ENCODE peak calls at places on chromosome 14, in ten cellular contexts. N is sigmoid colon, Q is transverse colon, M is fibroblast of pulmonary artery, E is breast epithelium, I is astrocyte of the cerebellum, H is astrocyte of the spinal cord, K is GM12865, B is fibroblast of mammary gland, X is AG10803. V is an unnamed sample.

GRCh38 chr14:24353551-24354529 is 14.0 kb upstream of the RIPK3 start:
- DNase-seq in M (peak), I (no peak), X (peak), K (no peak), N (no peak), Q (peak), H (no peak), B (peak), E (no peak), V (peak)

GRCh38 chr14:76946753-76947077 is 81.8 kb downstream of the IRF2BPL start:
- DNase-seq in H (no peak), I (no peak), M (no peak), N (no peak), K (no peak), E (no peak), X (no peak), B (no peak), Q (no peak), V (no peak)

GRCh38 chr14:85380891-85381290 is 149.1 kb upstream of the FLRT2 start:
- DNase-seq in I (no peak), N (no peak), M (no peak), B (peak), Q (no peak), H (peak), E (no peak), K (no peak), X (peak), V (peak)

GRCh38 chr14:99309220-99309766 is 37.3 kb upstream of the BCL11B start:
- DNase-seq in N (no peak), Q (no peak), I (no peak), K (no peak), B (no peak), X (no peak), M (no peak), H (no peak), E (no peak), V (no peak)

GRCh38 chr14:77320238-77320935 is at the start of gene POMT2:
- DNase-seq in M (peak), B (peak), X (peak), Q (peak), E (peak), K (peak), N (peak), H (peak), I (peak), V (peak)

GRCh38 chr14:42527141-42527540 is 920.5 kb downstream of the LRFN5 start:
- DNase-seq in X (no peak), Q (no peak), I (no peak), N (no peak), H (no peak), B (no peak), M (no peak), E (no peak), K (no peak), V (no peak)

GRCh38 chr14:83463500-83464098 is 1929.9 kb upstream of the SEL1L start:
- DNase-seq in M (peak), K (peak), Q (no peak), B (peak), E (no peak), I (peak), N (no peak), X (peak), H (peak), V (peak)

GRCh38 chr14:23160924-23161522 is 22.4 kb downstream of the SLC7A8 start:
- DNase-seq in I (peak), M (peak), B (peak), N (no peak), H (peak), E (peak), K (no peak), Q (peak), X (peak), V (peak)

GRCh38 chr14:47917344-47917954 is 242.0 kb upstream of the MDGA2 start:
- DNase-seq in E (no peak), N (no peak), H (peak), B (peak), K (peak), X (no peak), Q (no peak), M (peak), I (peak), V (peak)

GRCh38 chr14:100153560-100153959 is 5.9 kb downstream of the DEGS2 start:
- DNase-seq in H (no peak), M (no peak), X (no peak), E (no peak), I (no peak), K (no peak), B (no peak), N (no peak), Q (no peak), V (no peak)

GRCh38 chr14:75223664-75224154 is 47.3 kb upstream of the TMED10 start:
- DNase-seq in N (peak), K (peak), E (no peak), H (peak), X (peak), I (no peak), B (no peak), M (no peak), Q (peak), V (no peak)

GRCh38 chr14:72776701-72777255 is 117.1 kb downstream of the DPF3 start:
- DNase-seq in N (no peak), M (no peak), X (no peak), H (no peak), Q (peak), B (no peak), I (no peak), K (peak), E (no peak), V (no peak)

GRCh38 chr14:99819514-99819913 is 26.3 kb downstream of the EML1 start:
- DNase-seq in M (no peak), I (no peak), N (peak), H (no peak), E (no peak), B (no peak), X (no peak), K (no peak), Q (no peak), V (no peak)

GRCh38 chr14:71471604-71472003 is 460.6 kb upstream of the RGS6 start:
- DNase-seq in X (no peak), K (no peak), I (no peak), H (no peak), M (no peak), Q (no peak), E (no peak), B (no peak), N (no peak), V (no peak)

GRCh38 chr14:38089123-38089522 is 118.6 kb upstream of the SSTR1 start:
- DNase-seq in N (no peak), Q (no peak), E (no peak), X (no peak), I (no peak), M (no peak), B (no peak), K (no peak), H (no peak), V (no peak)

GRCh38 chr14:34035177-34035933 is 84.5 kb upstream of the EGLN3 start:
- DNase-seq in M (no peak), I (no peak), X (no peak), K (no peak), E (no peak), N (no peak), H (no peak), B (no peak), Q (peak), V (no peak)

GRCh38 chr14:68580676-68581075 is 212.2 kb downstream of the ZFP36L1 start:
- DNase-seq in H (no peak), M (no peak), K (no peak), X (peak), I (no peak), E (no peak), N (no peak), Q (no peak), B (no peak), V (no peak)

GRCh38 chr14:103401223-103402214 is 16.3 kb downstream of the MARK3 start:
- DNase-seq in H (peak), Q (no peak), I (no peak), K (peak), N (no peak), B (peak), M (peak), X (peak), E (no peak), V (peak)

GRCh38 chr14:72625689-72626088 is 268.2 kb downstream of the DPF3 start:
- DNase-seq in Q (no peak), E (no peak), M (no peak), I (no peak), B (no peak), X (no peak), K (peak), N (no peak), H (no peak), V (no peak)

GRCh38 chr14:61470261-61470953 is 149.0 kb downstream of the PRKCH start:
- DNase-seq in I (peak), N (no peak), X (peak), B (peak), H (peak), E (no peak), K (no peak), M (peak), Q (no peak), V (peak)
- TF ChIP-seq CTCF in I (peak), N (no peak), X (peak), B (peak), H (peak), E (no peak), K (no peak), M (peak), Q (no peak), V (peak)

DNA sequence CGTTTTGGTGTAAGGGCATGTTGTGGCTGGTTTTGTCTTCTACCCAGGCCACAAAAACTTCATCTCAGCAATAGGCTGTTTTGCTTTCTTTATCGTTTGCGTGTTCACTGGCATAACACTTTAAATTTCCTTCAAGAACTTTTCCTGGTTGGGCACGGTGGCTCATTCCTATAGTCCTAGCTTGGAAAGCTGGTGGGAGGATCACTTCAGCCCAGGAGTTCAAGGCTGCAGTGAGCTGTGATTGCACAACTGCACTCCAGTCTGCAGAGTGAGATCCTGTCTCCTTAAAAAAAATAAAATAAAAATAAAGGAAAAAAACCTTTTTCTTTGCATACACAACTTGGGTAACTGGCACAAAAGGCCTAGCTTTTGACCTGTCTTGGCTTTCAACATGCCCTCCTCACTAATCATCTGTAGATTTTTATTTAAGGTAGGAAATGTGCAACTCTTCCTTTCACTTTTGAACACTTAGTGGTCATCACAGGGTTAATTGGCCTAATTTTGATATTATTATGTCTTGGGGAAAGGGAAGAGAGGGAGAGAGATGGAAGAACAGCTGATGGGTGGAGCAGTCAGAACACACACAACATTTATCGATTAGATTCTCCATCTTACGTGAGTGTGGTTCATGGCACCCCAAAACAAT is 78.9 kb upstream of the PSMA6 start:
- DNase-seq in E (no peak), Q (no peak), B (no peak), M (peak), I (no peak), K (no peak), N (no peak), X (no peak), H (no peak), V (no peak)
- H3K4me3 ChIP-seq in E (no peak), Q (no peak), B (no peak), M (no peak), I (no peak), K (no peak), N (no peak), X (no peak), H (no peak), V (no peak)

DNA sequence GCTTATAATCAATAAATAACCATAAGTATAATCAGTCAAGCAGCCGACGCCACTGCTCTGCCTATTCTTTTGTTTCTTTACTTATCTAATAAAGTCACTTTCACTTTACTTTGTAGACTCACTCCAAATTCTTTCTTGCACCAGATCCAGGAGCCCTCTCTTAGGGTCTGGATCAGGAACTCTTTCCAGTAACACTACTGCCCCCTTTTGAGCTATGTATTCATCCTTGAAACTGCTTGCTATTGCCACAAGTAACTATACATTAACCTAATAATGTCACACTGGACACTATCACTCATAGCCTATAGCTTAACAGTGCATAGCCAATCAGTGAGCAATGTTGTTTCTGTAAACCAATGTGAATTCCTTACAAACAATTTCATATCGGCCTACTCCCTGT is 2.8 kb upstream of the NID2 start:
- DNase-seq in H (no peak), B (peak), K (no peak), N (no peak), I (no peak), Q (no peak), E (no peak), X (no peak), M (peak), V (peak)
- TF ChIP-seq CTCF in H (no peak), B (peak), K (no peak), N (no peak), I (peak), Q (no peak), E (no peak), X (peak), M (peak), V (no peak)

GRCh38 chr14:63908667-63909264 is 56.0 kb downstream of the SYNE2 start:
- DNase-seq in N (no peak), M (no peak), K (peak), E (no peak), Q (no peak), H (no peak), I (no peak), X (no peak), B (no peak), V (no peak)
- H3K4me3 ChIP-seq in N (no peak), M (peak), K (peak), E (peak), Q (no peak), H (no peak), I (no peak), X (peak), B (no peak), V (peak)

GRCh38 chr14:104801284-104802119 is 601 bp downstream of the ZBTB42 start:
- DNase-seq in I (no peak), M (no peak), N (no peak), Q (peak), X (no peak), H (no peak), B (no peak), K (no peak), E (no peak), V (no peak)
- TF ChIP-seq CTCF in I (no peak), M (no peak), N (no peak), Q (no peak), X (no peak), H (no peak), B (no peak), K (no peak), E (no peak), V (no peak)

GRCh38 chr14:95876769-95877490 is at the start of gene TUNAR:
- DNase-seq in M (peak), H (no peak), X (no peak), E (no peak), K (no peak), B (no peak), I (no peak), N (no peak), Q (no peak), V (no peak)

GRCh38 chr14:95875831-95876768 is 532 bp upstream of the TUNAR start:
- DNase-seq in X (no peak), M (no peak), E (no peak), H (no peak), K (no peak), I (no peak), N (no peak), Q (no peak), B (no peak), V (no peak)

GRCh38 chr14:95872777-95873176 is 3.9 kb upstream of the TUNAR start:
- DNase-seq in M (no peak), K (no peak), X (no peak), B (no peak), H (no peak), Q (no peak), I (no peak), N (no peak), E (no peak), V (no peak)

DNA sequence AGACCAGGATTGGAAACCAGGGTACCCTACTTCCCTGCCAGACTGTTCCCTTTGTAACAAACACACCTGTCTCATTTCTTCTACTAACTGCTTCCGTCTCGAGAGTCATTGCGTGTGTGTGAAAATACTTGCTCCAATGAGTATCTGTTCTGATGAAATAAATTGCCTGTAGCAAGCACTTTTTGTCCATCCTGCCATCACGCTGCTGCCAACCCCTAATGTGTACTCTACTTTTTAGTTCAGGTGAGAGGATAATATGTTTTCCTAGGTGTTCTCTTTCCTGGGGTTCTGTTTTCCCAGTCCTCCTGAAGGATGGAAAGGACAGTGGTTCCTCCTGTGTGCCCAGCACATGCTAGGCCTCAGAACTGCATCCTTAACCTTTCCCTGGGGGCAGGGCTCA is 1.0 kb downstream of the TUNAR start:
- DNase-seq in M (no peak), K (no peak), B (no peak), E (no peak), X (no peak), N (no peak), Q (no peak), H (no peak), I (no peak), V (no peak)
- H3K4me3 ChIP-seq in M (no peak), K (no peak), B (no peak), E (no peak), X (no peak), N (no peak), Q (no peak), H (no peak), I (no peak), V (no peak)

GRCh38 chr14:106207316-106207715 is 680.9 kb downstream of the TMEM121 start:
- DNase-seq in B (no peak), H (no peak), K (no peak), E (no peak), I (no peak), N (no peak), M (no peak), Q (no peak), X (no peak), V (no peak)

GRCh38 chr14:106208794-106209193 is 682.4 kb downstream of the TMEM121 start:
- DNase-seq in Q (no peak), H (no peak), K (no peak), I (no peak), B (no peak), E (no peak), M (no peak), X (no peak), N (no peak), V (no peak)

GRCh38 chr14:106209745-106210144 is 683.4 kb downstream of the TMEM121 start:
- DNase-seq in M (no peak), B (no peak), Q (no peak), X (no peak), I (no peak), E (no peak), H (no peak), K (no peak), N (no peak), V (no peak)

GRCh38 chr14:106211489-106211888 is 685.1 kb downstream of the TMEM121 start:
- DNase-seq in X (no peak), B (no peak), E (no peak), Q (no peak), K (no peak), M (no peak), I (no peak), N (no peak), H (no peak), V (no peak)

DNA sequence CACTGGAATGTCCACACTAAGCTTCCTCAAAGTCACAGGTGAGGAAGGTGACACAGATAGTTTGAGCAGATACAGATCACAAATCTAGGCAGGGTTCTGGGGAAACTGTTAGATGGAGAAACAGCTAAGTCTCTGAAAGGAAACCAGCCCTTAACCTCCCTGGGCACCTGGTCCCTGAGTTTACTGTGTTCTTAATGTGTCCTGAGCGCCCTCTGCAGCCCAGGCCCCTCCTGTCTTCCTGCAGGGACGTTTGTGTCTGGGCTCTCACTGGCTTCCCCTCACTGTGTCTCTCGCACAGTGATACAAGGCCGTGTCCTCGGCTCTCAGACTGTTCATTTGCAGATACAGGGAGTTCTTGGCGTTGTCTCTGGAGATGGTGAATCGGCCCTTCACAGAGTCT is 684.3 kb downstream of the TMEM121 start:
- DNase-seq in E (no peak), N (no peak), X (no peak), I (no peak), Q (no peak), B (no peak), K (peak), M (no peak), H (no peak), V (no peak)
- TF ChIP-seq CTCF in E (no peak), N (no peak), X (no peak), I (no peak), Q (no peak), B (no peak), K (peak), M (no peak), H (no peak), V (no peak)

DNA sequence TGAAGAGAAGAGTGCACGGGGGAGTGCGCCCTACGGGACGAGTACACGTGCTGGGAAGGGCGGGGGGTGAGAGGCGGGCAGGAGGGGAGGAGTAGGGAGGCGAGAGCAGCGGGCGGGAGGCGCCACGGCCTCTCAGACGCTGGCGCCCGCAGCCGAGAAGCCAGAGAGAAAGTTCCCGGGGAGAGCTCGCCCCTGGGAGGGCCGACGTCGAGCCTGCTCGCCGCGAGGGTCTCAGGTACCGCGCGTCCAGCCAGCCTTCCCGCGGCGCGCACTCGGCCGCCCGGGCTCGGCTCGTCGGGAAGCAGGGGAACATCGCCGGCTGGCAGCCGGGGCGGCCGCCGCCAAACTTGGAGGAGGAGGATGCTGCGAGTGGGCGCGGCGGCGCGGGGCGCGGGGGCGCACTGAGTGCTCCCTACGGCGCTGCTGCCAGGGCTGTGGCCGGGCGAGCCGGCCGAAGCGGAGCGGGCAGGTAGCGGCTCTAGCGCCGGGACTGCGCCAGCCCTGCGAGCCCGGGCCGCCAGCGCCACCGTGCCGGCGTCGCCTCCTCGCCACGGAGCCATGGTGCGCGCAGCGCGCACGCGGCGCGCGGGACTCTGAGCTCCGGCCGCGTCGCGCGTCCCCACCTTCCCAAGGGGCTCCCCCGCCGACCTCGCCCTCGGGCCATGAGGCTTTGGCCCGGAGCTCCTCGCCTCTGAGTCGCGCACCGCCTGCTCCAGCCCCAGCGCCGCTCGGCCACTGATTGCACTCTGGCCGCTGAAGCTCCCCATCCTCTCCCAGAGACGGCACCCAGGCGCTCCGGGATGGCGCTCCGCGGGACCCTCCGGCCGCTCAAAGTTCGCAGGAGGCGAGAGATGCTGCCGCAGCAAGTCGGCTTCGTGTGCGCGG is at the start of gene SLC24A4:
- DNase-seq in Q (no peak), N (no peak), K (peak), M (no peak), E (no peak), X (no peak), B (no peak), H (no peak), I (no peak), V (no peak)
- H3K4me3 ChIP-seq in Q (peak), N (no peak), K (no peak), M (no peak), E (peak), X (no peak), B (no peak), H (no peak), I (no peak), V (no peak)

V was measured in fibroblast of the aortic adventitia.